ENCODE peak calls at places on chromosome 14, in six cellular contexts. P is mesothelial cell of epicardium, L is endothelial cell, Z is Ammon's horn, B is uterus, O is NCI-H1694 treated with DMSO at 0.1 percent for 48 hours. E is an unnamed sample.

GRCh38 chr14:58151701-58152568 is at the start of gene ARMH4:
- DNase-seq in P (peak; percentile 69), L (peak; percentile 75), Z (peak; percentile 93), B (peak; percentile 84), O (peak; percentile 82), E (peak; percentile 94)

GRCh38 chr14:92647499-92648279 is 100.7 kb downstream of the LGMN start:
- DNase-seq in P (no peak), L (no peak), Z (no peak), B (no peak), O (no peak), E (no peak)

GRCh38 chr14:90848944-90849731 is 32.9 kb upstream of the TTC7B start:
- DNase-seq in P (no peak), L (no peak), Z (no peak), B (no peak), O (no peak), E (peak; percentile 57)

GRCh38 chr14:72714871-72715214 is 179.1 kb downstream of the DPF3 start:
- DNase-seq in P (no peak), L (no peak), Z (no peak), B (no peak), O (no peak), E (peak; percentile 71)

GRCh38 chr14:77024171-77024627 is 4.3 kb downstream of the IRF2BPL start:
- DNase-seq in P (no peak), L (no peak), Z (no peak), B (peak; percentile 49), O (peak; percentile 56), E (no peak)

GRCh38 chr14:78010688-78011087 is 159.5 kb upstream of the NRXN3 start:
- DNase-seq in P (no peak), L (no peak), Z (no peak), B (no peak), O (no peak), E (no peak)

GRCh38 chr14:30223966-30224365 is 296.3 kb upstream of the PRKD1 start:
- DNase-seq in P (no peak), L (no peak), Z (no peak), B (peak; percentile 33), O (no peak), E (no peak)

GRCh38 chr14:34063042-34063441 is 112.2 kb upstream of the EGLN3 start:
- DNase-seq in P (no peak), L (no peak), Z (no peak), B (no peak), O (no peak), E (no peak)

GRCh38 chr14:103819503-103820307 is 27.7 kb downstream of the PPP1R13B start:
- DNase-seq in P (no peak), L (peak; percentile 19), Z (no peak), B (peak; percentile 74), O (no peak), E (no peak)

GRCh38 chr14:52124791-52125661 is 56.2 kb upstream of the NID2 start:
- DNase-seq in P (no peak), L (no peak), Z (peak; percentile 11), B (no peak), O (no peak), E (no peak)

GRCh38 chr14:26137161-26137560 is 460.7 kb downstream of the NOVA1 start:
- DNase-seq in P (no peak), L (no peak), Z (no peak), B (no peak), O (no peak), E (no peak)

GRCh38 chr14:73521229-73521628 is 15.7 kb upstream of the ACOT1 start:
- DNase-seq in P (no peak), L (no peak), Z (no peak), B (no peak), O (no peak), E (no peak)

GRCh38 chr14:93655078-93655750 is 133.1 kb downstream of the PRIMA1 start:
- DNase-seq in P (no peak), L (peak; percentile 52), Z (peak; percentile 73), B (peak; percentile 53), O (peak; percentile 92), E (no peak)

GRCh38 chr14:101073598-101073965 is 170.1 kb upstream of the RTL1 start:
- DNase-seq in P (no peak), L (no peak), Z (no peak), B (no peak), O (no peak), E (no peak)

GRCh38 chr14:54816450-54816849 is 86.2 kb downstream of the GCH1 start:
- DNase-seq in P (no peak), L (no peak), Z (no peak), B (no peak), O (no peak), E (no peak)

GRCh38 chr14:103699261-103699661 is 16.0 kb downstream of the XRCC3 start:
- DNase-seq in P (no peak), L (no peak), Z (no peak), B (no peak), O (no peak), E (peak; percentile 56)

GRCh38 chr14:24289649-24290283 is 9.8 kb downstream of the DHRS1 start:
- DNase-seq in P (no peak), L (no peak), Z (no peak), B (no peak), O (no peak), E (no peak)

GRCh38 chr14:102323102-102323501 is 3.6 kb downstream of the ZNF839 start:
- DNase-seq in P (no peak), L (peak; percentile 34), Z (peak; percentile 90), B (peak; percentile 58), O (peak; percentile 56), E (peak; percentile 74)

GRCh38 chr14:77663289-77663688 is 44.5 kb downstream of the ALKBH1 start:
- DNase-seq in P (no peak), L (no peak), Z (no peak), B (no peak), O (peak; percentile 59), E (no peak)

GRCh38 chr14:95445676-95446075 is 70.8 kb downstream of the SYNE3 start:
- DNase-seq in P (no peak), L (no peak), Z (no peak), B (no peak), O (no peak), E (no peak)

GRCh38 chr14:60220084-60220483 is 28.9 kb upstream of the PPM1A start:
- DNase-seq in P (no peak), L (no peak), Z (no peak), B (no peak), O (no peak), E (no peak)

GRCh38 chr14:53957739-53958138 is 1.1 kb upstream of the BMP4 start:
- DNase-seq in P (no peak), L (no peak), Z (no peak), B (no peak), O (no peak), E (no peak)

GRCh38 chr14:100306506-100307214 is 416 bp upstream of the SLC25A29 start:
- DNase-seq in P (peak; percentile 81), L (peak; percentile 92), Z (peak; percentile 96), B (peak; percentile 86), O (peak; percentile 87), E (peak; percentile 94)

GRCh38 chr14:100827751-100828447 is 2.0 kb downstream of the MEG3 start:
- DNase-seq in P (no peak), L (no peak), Z (peak; percentile 40), B (no peak), O (no peak), E (peak; percentile 39)

GRCh38 chr14:37591311-37591940 is 3.6 kb downstream of the FOXA1 start:
- DNase-seq in P (no peak), L (peak; percentile 50), Z (no peak), B (no peak), O (no peak), E (no peak)

GRCh38 chr14:54529811-54530210 is 20.1 kb downstream of the CGRRF1 start:
- DNase-seq in P (no peak), L (no peak), Z (no peak), B (no peak), O (no peak), E (no peak)